ENCODE peak calls at places on chromosomes 12 and 14, in four cellular contexts. M is lung microvascular endothelial cell; P is Kasumi-1; I is CD8-positive, alpha-beta T cell. R is an unnamed sample.

GRCh38 chr14:50308363-50308762 is 3.7 kb downstream of the L2HGDH start:
- DNase-seq in M (no peak), I (no peak), P (no peak), R (no peak)

GRCh38 chr14:105854600-105855245 is 328.3 kb downstream of the TMEM121 start:
- DNase-seq in P (no peak), M (no peak), I (no peak), R (no peak)

GRCh38 chr12:131990066-131990979 is 40.6 kb downstream of the EP400 start:
- DNase-seq in M (no peak), I (no peak), P (no peak), R (no peak)

GRCh38 chr12:60205500-60205899 is 609.7 kb downstream of the SLC16A7 start:
- DNase-seq in M (no peak), P (no peak), I (no peak), R (no peak)

GRCh38 chr14:62691613-62692489 is 353.4 kb downstream of the KCNH5 start:
- DNase-seq in I (no peak), P (peak), M (peak), R (no peak)

GRCh38 chr14:74249433-74250375 is 10.5 kb downstream of the VSX2 start:
- DNase-seq in I (no peak), M (no peak), P (no peak), R (no peak)

GRCh38 chr12:115755752-115756140 is 521.7 kb downstream of the MED13L start:
- DNase-seq in I (no peak), M (no peak), P (no peak), R (no peak)

GRCh38 chr12:27531916-27532315 is 7.9 kb downstream of the PPFIBP1 start:
- DNase-seq in P (no peak), I (no peak), M (peak), R (no peak)

GRCh38 chr12:67025543-67026114 is 243.5 kb upstream of the CAND1 start:
- DNase-seq in I (no peak), P (peak), M (peak), R (peak)

GRCh38 chr14:91911474-91912032 is 35.9 kb downstream of the FBLN5 start:
- DNase-seq in P (peak), I (peak), M (peak), R (peak)

GRCh38 chr14:101492716-101493115 is 68.6 kb upstream of the DIO3 start:
- DNase-seq in M (no peak), I (no peak), P (no peak), R (no peak)